ENCODE peak calls at places on chromosomes 12 and 14, in nine cellular contexts. Q, H, W, X, A, Z, S, G and V are unnamed samples.

GRCh38 chr14:93115920-93116675 is at the start of gene ITPK1:
- DNase-seq in Q (peak; percentile 50), H (peak; percentile 49), W (peak; percentile 70), X (peak; percentile 73), A (peak; percentile 28), Z (peak; percentile 64), S (peak; percentile 49), G (peak; percentile 39), V (peak; percentile 72)

GRCh38 chr12:123095074-123095694 is 55.7 kb downstream of the PITPNM2 start:
- DNase-seq in Q (no peak), H (no peak), W (no peak), X (no peak), A (no peak), Z (no peak), S (no peak), G (no peak), V (no peak)

GRCh38 chr12:65561798-65562382 is 262.4 kb upstream of the HMGA2 start:
- DNase-seq in Q (peak; percentile 71), H (peak; percentile 94), W (no peak), X (no peak), A (peak; percentile 95), Z (peak; percentile 85), S (no peak), G (no peak), V (no peak)

GRCh38 chr12:913919-914718 is 35.4 kb downstream of the RAD52 start:
- DNase-seq in Q (peak; percentile 47), H (peak; percentile 59), W (no peak), X (no peak), A (peak; percentile 96), Z (peak; percentile 70), S (no peak), G (no peak), V (no peak)

GRCh38 chr12:90621927-90622326 is 333.0 kb downstream of the CCER1 start:
- DNase-seq in Q (peak; percentile 51), H (peak; percentile 26), W (no peak), X (no peak), A (peak; percentile 37), Z (peak; percentile 82), S (no peak), G (no peak), V (no peak)

GRCh38 chr12:55126106-55126505 is at the start of gene OR9K2:
- DNase-seq in Q (no peak), H (no peak), W (no peak), X (no peak), A (no peak), Z (no peak), S (no peak), G (no peak), V (no peak)

GRCh38 chr14:106308839-106309389 is 782.5 kb downstream of the TMEM121 start:
- DNase-seq in Q (no peak), H (no peak), W (no peak), X (no peak), A (peak; percentile 53), Z (no peak), S (no peak), G (no peak), V (peak; percentile 93)

GRCh38 chr14:40362856-40363255 is 930.6 kb upstream of the FBXO33 start:
- DNase-seq in Q (no peak), H (no peak), W (no peak), X (no peak), A (no peak), Z (no peak), S (no peak), G (no peak), V (no peak)

GRCh38 chr12:11771356-11771755 is 121.9 kb downstream of the ETV6 start:
- DNase-seq in Q (peak; percentile 50), H (peak; percentile 42), W (no peak), X (peak; percentile 6), A (peak; percentile 46), Z (no peak), S (no peak), G (no peak), V (no peak)

GRCh38 chr12:69738351-69739286 is at the start of gene RAB3IP:
- DNase-seq in Q (peak; percentile 82), H (peak; percentile 65), W (peak; percentile 95), X (peak; percentile 93), A (peak; percentile 75), Z (peak; percentile 70), S (peak; percentile 85), G (peak; percentile 85), V (peak; percentile 94)

GRCh38 chr12:14773685-14774073 is 29.6 kb downstream of the WBP11 start:
- DNase-seq in Q (peak; percentile 21), H (no peak), W (peak; percentile 27), X (peak; percentile 59), A (no peak), Z (no peak), S (no peak), G (peak; percentile 27), V (no peak)

GRCh38 chr12:120101182-120101581 is 15.4 kb downstream of the RAB35 start:
- DNase-seq in Q (no peak), H (no peak), W (no peak), X (no peak), A (no peak), Z (no peak), S (no peak), G (peak; percentile 78), V (no peak)